ENCODE peak calls at places on chromosome 20, in four cellular contexts. One of them, this sample, is unnamed.
A peak's percentile ranks its signal among the peaks of the same experiment; 100 is the strongest.

GRCh38 chr20:40961686-40962640 is 66.7 kb upstream of the TOP1 start:
- DNase-seq in K562: no peak
- DNase-seq in WTC11: no peak
- DNase-seq in HCT116: no peak
- DNase-seq in this sample: no peak

GRCh38 chr20:43749734-43750294 is 23.0 kb upstream of the GTSF1L start:
- DNase-seq in K562: peak; percentile 85
- DNase-seq in WTC11: peak; percentile 93
- DNase-seq in HCT116: peak; percentile 29
- DNase-seq in this sample: peak; percentile 92

GRCh38 chr20:21090738-21091120 is 15.4 kb downstream of the LINC00237 start:
- DNase-seq in K562: no peak
- DNase-seq in WTC11: no peak
- DNase-seq in HCT116: no peak
- DNase-seq in this sample: no peak

GRCh38 chr20:41228858-41229257 is 88.7 kb downstream of the ZHX3 start:
- DNase-seq in K562: no peak
- DNase-seq in WTC11: no peak
- DNase-seq in HCT116: no peak
- DNase-seq in this sample: no peak

GRCh38 chr20:49405062-49405683 is 77.3 kb downstream of the KCNB1 start:
- DNase-seq in K562: no peak
- DNase-seq in WTC11: no peak
- DNase-seq in HCT116: no peak
- DNase-seq in this sample: no peak

GRCh38 chr20:51826372-51826771 is 24.1 kb upstream of the SALL4 start:
- DNase-seq in K562: no peak
- DNase-seq in WTC11: no peak
- DNase-seq in HCT116: no peak
- DNase-seq in this sample: no peak

GRCh38 chr20:63267681-63268080 is 4.9 kb upstream of the ARFGAP1 start:
- DNase-seq in K562: no peak
- DNase-seq in WTC11: no peak
- DNase-seq in HCT116: no peak
- DNase-seq in this sample: no peak

GRCh38 chr20:3603108-3603507 is 60.1 kb downstream of the GFRA4 start:
- DNase-seq in K562: no peak
- DNase-seq in WTC11: no peak
- DNase-seq in HCT116: no peak
- DNase-seq in this sample: no peak

GRCh38 chr20:1652960-1653359 is 4.6 kb downstream of the SIRPG start:
- DNase-seq in K562: no peak
- DNase-seq in WTC11: no peak
- DNase-seq in HCT116: no peak
- DNase-seq in this sample: no peak

GRCh38 chr20:420721-421574 is 12.8 kb downstream of the RBCK1 start:
- DNase-seq in K562: peak; percentile 73
- DNase-seq in WTC11: peak; percentile 74
- DNase-seq in HCT116: no peak
- DNase-seq in this sample: peak; percentile 52

GRCh38 chr20:44993343-44993742 is 27.0 kb downstream of the STK4 start:
- DNase-seq in K562: peak; percentile 27
- DNase-seq in WTC11: no peak
- DNase-seq in HCT116: no peak
- DNase-seq in this sample: no peak

GRCh38 chr20:52259295-52259694 is 67.7 kb upstream of the ZFP64 start:
- DNase-seq in K562: no peak
- DNase-seq in WTC11: no peak
- DNase-seq in HCT116: no peak
- DNase-seq in this sample: no peak

GRCh38 chr20:4014031-4014474 is 1.3 kb downstream of the RNF24 start:
- DNase-seq in K562: peak; percentile 37
- DNase-seq in WTC11: no peak
- DNase-seq in HCT116: peak; percentile 68
- DNase-seq in this sample: peak; percentile 47

GRCh38 chr20:44621939-44622338 is 29.6 kb downstream of the ADA start:
- DNase-seq in K562: no peak
- DNase-seq in WTC11: no peak
- DNase-seq in HCT116: no peak
- DNase-seq in this sample: no peak

GRCh38 chr20:62957136-62958117 is 4.9 kb downstream of the SLC17A9 start:
- DNase-seq in K562: no peak
- DNase-seq in WTC11: no peak
- DNase-seq in HCT116: no peak
- DNase-seq in this sample: no peak

GRCh38 chr20:8385247-8385646 is 253.2 kb downstream of the PLCB1 start:
- DNase-seq in K562: no peak
- DNase-seq in WTC11: peak; percentile 48
- DNase-seq in HCT116: no peak
- DNase-seq in this sample: no peak

GRCh38 chr20:51022803-51023616 is at the start of gene KCNG1:
- DNase-seq in K562: peak; percentile 82
- DNase-seq in WTC11: peak; percentile 79
- DNase-seq in HCT116: peak; percentile 49
- DNase-seq in this sample: peak; percentile 90

DNA sequence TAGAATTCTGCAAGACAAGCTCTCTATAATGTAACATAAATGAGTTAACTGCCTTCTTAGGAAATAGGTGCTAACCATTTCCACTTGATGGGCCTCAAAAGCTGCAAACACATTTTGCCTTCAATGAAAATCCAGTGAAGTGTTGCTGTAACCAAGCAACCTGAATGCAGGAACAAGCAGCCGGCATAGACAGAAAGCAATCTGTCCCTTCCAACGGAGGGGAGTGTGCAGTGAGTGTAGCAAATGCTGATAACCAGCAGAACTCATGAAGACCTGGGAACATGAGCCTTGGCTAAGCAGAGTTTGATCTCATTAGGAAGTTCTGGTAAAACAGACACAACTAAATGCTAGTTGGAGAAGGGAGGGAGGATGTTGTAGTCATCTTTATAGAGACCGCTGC is 697.8 kb downstream of the KIF16B start:
- DNase-seq in K562: no peak
- DNase-seq in WTC11: no peak
- DNase-seq in HCT116: no peak
- DNase-seq in this sample: no peak
- TF ChIP-seq SP1 in K562: no peak
- TF ChIP-seq SP1 in WTC11: no peak
- TF ChIP-seq SP1 in HCT116: no peak
- TF ChIP-seq SP1 in this sample: no peak

GRCh38 chr20:59670786-59671492 is 66.6 kb downstream of the PHACTR3 start:
- DNase-seq in K562: no peak
- DNase-seq in WTC11: no peak
- DNase-seq in HCT116: no peak
- DNase-seq in this sample: no peak
- TF ChIP-seq SP1 in K562: no peak
- TF ChIP-seq SP1 in WTC11: no peak
- TF ChIP-seq SP1 in HCT116: no peak
- TF ChIP-seq SP1 in this sample: no peak

GRCh38 chr20:59402697-59403096 is 102.3 kb downstream of the EDN3 start:
- DNase-seq in K562: no peak
- DNase-seq in WTC11: no peak
- DNase-seq in HCT116: no peak
- DNase-seq in this sample: no peak
- TF ChIP-seq SP1 in K562: no peak
- TF ChIP-seq SP1 in WTC11: no peak
- TF ChIP-seq SP1 in HCT116: no peak
- TF ChIP-seq SP1 in this sample: no peak

GRCh38 chr20:38084425-38084951 is 50.9 kb downstream of the RPRD1B start:
- DNase-seq in K562: peak; percentile 70
- DNase-seq in WTC11: no peak
- DNase-seq in HCT116: no peak
- DNase-seq in this sample: no peak
- TF ChIP-seq SP1 in K562: no peak
- TF ChIP-seq SP1 in WTC11: no peak
- TF ChIP-seq SP1 in HCT116: no peak
- TF ChIP-seq SP1 in this sample: no peak

GRCh38 chr20:61442075-61442670 is 190.1 kb downstream of the CDH4 start:
- DNase-seq in K562: no peak
- DNase-seq in WTC11: no peak
- DNase-seq in HCT116: no peak
- DNase-seq in this sample: no peak
- TF ChIP-seq SP1 in K562: no peak
- TF ChIP-seq SP1 in WTC11: no peak
- TF ChIP-seq SP1 in HCT116: no peak
- TF ChIP-seq SP1 in this sample: no peak

DNA sequence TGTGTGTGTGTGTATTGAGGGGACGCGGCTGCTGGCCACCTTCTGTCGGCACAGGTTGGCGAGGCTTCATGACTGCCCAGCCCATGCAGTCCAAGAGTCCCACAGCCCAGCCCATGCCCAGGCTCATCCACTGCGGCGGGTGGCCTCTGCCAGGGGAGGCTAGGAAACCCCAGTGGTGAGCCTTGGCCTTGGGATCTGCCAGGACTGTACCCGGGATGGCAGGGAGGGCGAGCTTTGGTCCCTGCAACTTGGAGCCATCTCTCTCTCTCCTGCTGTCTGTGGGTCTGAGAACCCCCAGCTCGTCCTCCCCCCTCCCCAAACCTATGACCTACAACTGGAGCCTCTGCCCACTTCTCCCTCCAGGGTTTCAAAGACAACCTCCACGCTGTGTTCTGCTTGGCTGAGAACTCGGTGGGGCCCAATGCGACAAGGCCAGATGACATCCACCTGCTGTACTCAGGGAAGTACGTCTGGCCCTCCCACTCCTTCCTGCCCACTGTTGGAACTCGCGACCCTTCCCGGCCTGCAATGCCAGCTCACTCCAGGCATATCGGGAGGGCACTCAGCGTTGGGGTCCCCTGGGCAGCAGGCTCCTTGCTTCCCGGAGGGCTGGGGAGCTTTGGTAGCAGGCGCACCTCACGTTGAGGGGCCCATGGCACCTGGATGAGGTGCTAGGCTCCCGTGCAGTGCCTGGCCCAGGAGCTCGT is 19.7 kb downstream of the NPEPL1 start:
- DNase-seq in K562: no peak
- DNase-seq in WTC11: no peak
- DNase-seq in HCT116: no peak
- DNase-seq in this sample: no peak
- TF ChIP-seq SP1 in K562: no peak
- TF ChIP-seq SP1 in WTC11: no peak
- TF ChIP-seq SP1 in HCT116: no peak
- TF ChIP-seq SP1 in this sample: no peak

DNA sequence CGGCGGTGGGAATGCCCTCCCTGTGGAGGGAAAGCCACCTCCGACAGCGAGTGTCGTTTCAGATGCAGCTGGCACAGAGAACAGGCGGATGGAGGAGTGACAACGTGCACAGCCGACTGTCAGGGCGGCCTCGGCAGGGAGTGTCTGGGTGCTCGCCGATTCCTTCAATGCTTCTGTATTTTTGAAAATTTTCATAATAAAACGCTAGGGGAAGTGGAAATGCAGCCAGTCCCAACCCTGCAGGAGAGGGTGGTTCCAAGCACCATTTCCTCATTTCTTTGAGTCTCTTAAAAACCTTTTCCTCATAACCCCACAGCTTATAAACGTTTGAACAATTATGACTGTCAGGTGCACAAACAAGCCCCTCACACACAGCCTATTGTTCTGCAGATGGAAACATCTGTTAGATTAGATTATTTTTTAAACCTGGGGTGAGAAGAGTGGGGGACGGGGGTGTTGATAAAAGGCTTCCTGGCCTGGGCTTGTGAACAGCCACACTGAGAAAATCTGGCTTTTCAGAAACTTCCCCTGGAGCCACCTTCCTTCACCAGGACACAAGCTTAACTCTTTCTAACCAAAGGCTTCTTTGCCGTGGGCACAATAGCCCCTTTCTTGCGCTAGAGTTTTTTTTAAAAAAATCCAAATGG is 228.9 kb downstream of the ANKRD60 start:
- DNase-seq in K562: no peak
- DNase-seq in WTC11: peak; percentile 33
- DNase-seq in HCT116: no peak
- DNase-seq in this sample: no peak
- TF ChIP-seq SP1 in K562: no peak
- TF ChIP-seq SP1 in WTC11: no peak
- TF ChIP-seq SP1 in HCT116: no peak
- TF ChIP-seq SP1 in this sample: no peak

GRCh38 chr20:31474097-31474436 is 860 bp downstream of the DEFB124 start:
- DNase-seq in K562: no peak
- DNase-seq in WTC11: no peak
- DNase-seq in HCT116: no peak
- DNase-seq in this sample: no peak
- TF ChIP-seq SP1 in K562: no peak
- TF ChIP-seq SP1 in WTC11: no peak
- TF ChIP-seq SP1 in HCT116: no peak
- TF ChIP-seq SP1 in this sample: no peak

DNA sequence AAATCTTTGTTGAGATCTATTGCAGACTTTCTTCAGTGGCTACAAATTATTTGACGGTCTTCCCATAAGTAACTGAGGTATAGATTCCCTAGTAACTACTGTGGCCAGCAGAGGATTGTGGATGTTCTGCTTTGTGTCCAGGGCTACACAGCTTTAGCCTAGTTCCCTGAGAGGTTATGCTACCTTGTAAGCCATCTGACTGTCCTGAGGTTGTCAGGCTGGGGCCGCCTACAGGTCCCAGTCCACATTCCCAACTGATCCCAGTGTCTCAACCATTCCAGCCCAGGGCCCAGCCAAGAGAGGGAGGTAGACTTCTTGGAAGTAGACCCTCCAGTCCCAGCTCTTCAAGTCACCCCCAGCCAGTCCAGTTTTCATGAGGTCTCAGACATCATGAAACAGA is 57.7 kb downstream of the BANF2 start:
- DNase-seq in K562: no peak
- DNase-seq in WTC11: no peak
- DNase-seq in HCT116: no peak
- DNase-seq in this sample: no peak
- TF ChIP-seq SP1 in K562: no peak
- TF ChIP-seq SP1 in WTC11: no peak
- TF ChIP-seq SP1 in HCT116: no peak
- TF ChIP-seq SP1 in this sample: no peak

GRCh38 chr20:57408536-57409233 is 17.5 kb downstream of the RBM38 start:
- DNase-seq in K562: no peak
- DNase-seq in WTC11: no peak
- DNase-seq in HCT116: no peak
- DNase-seq in this sample: no peak

GRCh38 chr20:57408131-57408530 is 16.9 kb downstream of the RBM38 start:
- DNase-seq in K562: no peak
- DNase-seq in WTC11: no peak
- DNase-seq in HCT116: no peak
- DNase-seq in this sample: peak; percentile 43

GRCh38 chr20:57410398-57411323 is 19.5 kb downstream of the RBM38 start:
- DNase-seq in K562: no peak
- DNase-seq in WTC11: no peak
- DNase-seq in HCT116: no peak
- DNase-seq in this sample: no peak

GRCh38 chr20:57409672-57410397 is 18.6 kb downstream of the RBM38 start:
- DNase-seq in K562: peak; percentile 92
- DNase-seq in WTC11: no peak
- DNase-seq in HCT116: no peak
- DNase-seq in this sample: no peak

GRCh38 chr20:57409316-57409671 is 18.1 kb downstream of the RBM38 start:
- DNase-seq in K562: no peak
- DNase-seq in WTC11: no peak
- DNase-seq in HCT116: no peak
- DNase-seq in this sample: no peak
- TF ChIP-seq SP1 in K562: no peak
- TF ChIP-seq SP1 in WTC11: no peak
- TF ChIP-seq SP1 in HCT116: no peak
- TF ChIP-seq SP1 in this sample: no peak